ENCODE peak calls at places on chromosomes 13 and 19, in seven cellular contexts. M is A673; S is heart right ventricle; I is colonic mucosa; E is HCT116; T is gastrocnemius medialis; G is CD8-positive, alpha-beta T cell. V is an unnamed sample.

GRCh38 chr13:52051400-52051799 is 26.9 kb downstream of the UTP14C start:
- DNase-seq in M (no peak), S (no peak), I (no peak), E (no peak), T (no peak), G (no peak), V (no peak)

GRCh38 chr19:35093941-35094647 is 21.5 kb upstream of the FXYD3 start:
- DNase-seq in M (no peak), S (no peak), I (no peak), E (no peak), T (no peak), G (no peak), V (no peak)

GRCh38 chr13:48346583-48346982 is 43.0 kb downstream of the RB1 start:
- DNase-seq in M (no peak), S (no peak), I (no peak), E (no peak), T (no peak), G (no peak), V (no peak)

GRCh38 chr19:52270266-52270885 is 989 bp downstream of the ZNF766 start:
- DNase-seq in M (peak; percentile 33), S (no peak), I (no peak), E (no peak), T (no peak), G (no peak), V (no peak)

GRCh38 chr19:33473644-33474305 is 47.8 kb downstream of the PEPD start:
- DNase-seq in M (peak; percentile 84), S (no peak), I (no peak), E (no peak), T (no peak), G (no peak), V (no peak)

GRCh38 chr19:40807147-40808020 is 8.4 kb downstream of the EGLN2 start:
- DNase-seq in M (no peak), S (no peak), I (peak; percentile 41), E (no peak), T (no peak), G (no peak), V (no peak)

GRCh38 chr19:58409010-58409790 is 751 bp downstream of the ZNF584 start:
- DNase-seq in M (peak; percentile 59), S (no peak), I (no peak), E (no peak), T (no peak), G (no peak), V (no peak)

GRCh38 chr13:90105276-90105675 is 1242.2 kb upstream of the MIR17HG start:
- DNase-seq in M (peak; percentile 3), S (no peak), I (no peak), E (no peak), T (no peak), G (no peak), V (no peak)

GRCh38 chr13:40383132-40383531 is 283.3 kb downstream of the FOXO1 start:
- DNase-seq in M (no peak), S (no peak), I (no peak), E (no peak), T (no peak), G (no peak), V (no peak)

GRCh38 chr13:27481766-27482165 is 31.4 kb upstream of the MTIF3 start:
- DNase-seq in M (peak; percentile 43), S (no peak), I (peak; percentile 65), E (peak; percentile 37), T (no peak), G (no peak), V (peak; percentile 51)

GRCh38 chr13:91893040-91893439 is 494.6 kb downstream of the GPC5 start:
- DNase-seq in M (no peak), S (no peak), I (no peak), E (no peak), T (no peak), G (no peak), V (no peak)

GRCh38 chr13:76016799-76017198 is 380.7 kb downstream of the LMO7 start:
- DNase-seq in M (peak; percentile 48), S (no peak), I (peak; percentile 26), E (peak; percentile 35), T (no peak), G (no peak), V (no peak)

GRCh38 chr13:44971656-44972595 is 17.3 kb downstream of the NUFIP1 start:
- DNase-seq in M (peak; percentile 10), S (no peak), I (no peak), E (no peak), T (no peak), G (no peak), V (no peak)

GRCh38 chr13:43129511-43130130 is 106.2 kb downstream of the DNAJC15 start:
- DNase-seq in M (no peak), S (no peak), I (no peak), E (no peak), T (no peak), G (no peak), V (no peak)

GRCh38 chr19:30450101-30450500 is 77.9 kb downstream of the ZNF536 start:
- DNase-seq in M (peak; percentile 92), S (peak; percentile 74), I (peak; percentile 30), E (no peak), T (no peak), G (no peak), V (peak; percentile 65)

GRCh38 chr19:2477141-2477710 is 1.3 kb downstream of the GADD45B start:
- DNase-seq in M (no peak), S (peak; percentile 61), I (peak; percentile 77), E (no peak), T (peak; percentile 71), G (no peak), V (no peak)

GRCh38 chr19:2475018-2475701 is 767 bp upstream of the GADD45B start:
- DNase-seq in M (peak; percentile 75), S (peak; percentile 29), I (peak; percentile 71), E (no peak), T (no peak), G (no peak), V (no peak)

GRCh38 chr19:2475702-2476450 is at the start of gene GADD45B:
- DNase-seq in M (peak; percentile 98), S (peak; percentile 98), I (peak; percentile 98), E (peak; percentile 95), T (peak; percentile 96), G (peak; percentile 95), V (peak; percentile 99)

GRCh38 chr19:2476451-2477140 is 669 bp downstream of the GADD45B start:
- DNase-seq in M (peak; percentile 85), S (peak; percentile 54), I (peak; percentile 73), E (no peak), T (peak; percentile 15), G (no peak), V (no peak)

DNA sequence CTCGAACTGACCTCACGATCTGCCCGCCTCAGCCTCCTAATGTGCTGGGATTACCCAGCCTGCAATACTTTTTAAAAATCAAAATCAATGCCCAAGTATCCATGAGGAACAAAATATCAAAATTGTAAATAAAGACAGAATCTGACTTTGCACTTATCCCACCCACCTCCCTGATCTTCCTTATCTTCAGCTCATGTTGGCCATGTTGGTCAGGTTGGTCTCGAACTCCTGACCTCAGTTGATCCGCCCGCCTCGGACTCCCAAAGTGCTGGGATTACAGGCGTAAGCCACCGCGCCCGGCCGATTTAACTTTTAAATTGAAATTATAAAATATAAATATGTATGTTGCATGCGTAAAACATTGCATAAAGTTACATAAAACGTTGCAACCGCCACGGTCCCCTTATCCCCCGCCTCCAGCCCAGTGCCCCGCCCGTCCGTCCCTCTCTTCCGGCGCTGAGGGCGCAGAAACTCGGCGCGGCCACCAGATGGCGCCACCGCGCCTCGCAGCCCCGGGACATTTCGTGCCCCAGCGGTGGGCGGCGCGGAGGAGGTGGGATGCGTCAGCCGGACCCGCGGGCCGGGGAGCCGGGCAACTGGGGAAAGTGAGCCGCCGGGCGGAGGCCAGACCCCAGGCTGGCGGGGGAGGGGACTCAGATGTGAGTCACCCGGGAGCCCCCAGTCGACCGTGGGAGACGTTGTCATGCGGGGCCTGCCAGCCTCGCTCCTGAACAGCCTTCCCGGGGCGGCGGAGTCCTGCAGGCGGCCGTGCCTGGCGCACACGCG is 1.5 kb upstream of the GADD45B start:
- DNase-seq in M (peak; percentile 95), S (peak; percentile 83), I (peak; percentile 84), E (no peak), T (peak; percentile 59), G (peak; percentile 66), V (peak; percentile 92)
- H3K27ac ChIP-seq in M (no peak overlapping the region), S (peak overlapping the region; percentile 98), I (peak overlapping the region; percentile 88), E (peak overlapping the region; percentile 67), T (peak overlapping the region; percentile 98), G (peak overlapping the region; percentile 51), V (peak overlapping the region; percentile 95)

GRCh38 chr19:19661141-19661674 is 2.3 kb downstream of the ATP13A1 start:
- DNase-seq in M (no peak), S (no peak), I (no peak), E (no peak), T (no peak), G (no peak), V (no peak)
- TF ChIP-seq CTCF in M (no peak), S (no peak), I (no peak), E (no peak), T (no peak), G (no peak), V (no peak)

GRCh38 chr13:97233499-97233898 is 11.4 kb downstream of the MBNL2 start:
- DNase-seq in M (no peak), S (no peak), I (no peak), E (no peak), T (no peak), G (no peak), V (no peak)
- H3K27ac ChIP-seq in M (no peak overlapping the region), S (peak overlapping the region; percentile 88), I (peak overlapping the region; percentile 81), E (no peak overlapping the region), T (peak overlapping the region; percentile 2), G (no peak overlapping the region), V (no peak overlapping the region)

DNA sequence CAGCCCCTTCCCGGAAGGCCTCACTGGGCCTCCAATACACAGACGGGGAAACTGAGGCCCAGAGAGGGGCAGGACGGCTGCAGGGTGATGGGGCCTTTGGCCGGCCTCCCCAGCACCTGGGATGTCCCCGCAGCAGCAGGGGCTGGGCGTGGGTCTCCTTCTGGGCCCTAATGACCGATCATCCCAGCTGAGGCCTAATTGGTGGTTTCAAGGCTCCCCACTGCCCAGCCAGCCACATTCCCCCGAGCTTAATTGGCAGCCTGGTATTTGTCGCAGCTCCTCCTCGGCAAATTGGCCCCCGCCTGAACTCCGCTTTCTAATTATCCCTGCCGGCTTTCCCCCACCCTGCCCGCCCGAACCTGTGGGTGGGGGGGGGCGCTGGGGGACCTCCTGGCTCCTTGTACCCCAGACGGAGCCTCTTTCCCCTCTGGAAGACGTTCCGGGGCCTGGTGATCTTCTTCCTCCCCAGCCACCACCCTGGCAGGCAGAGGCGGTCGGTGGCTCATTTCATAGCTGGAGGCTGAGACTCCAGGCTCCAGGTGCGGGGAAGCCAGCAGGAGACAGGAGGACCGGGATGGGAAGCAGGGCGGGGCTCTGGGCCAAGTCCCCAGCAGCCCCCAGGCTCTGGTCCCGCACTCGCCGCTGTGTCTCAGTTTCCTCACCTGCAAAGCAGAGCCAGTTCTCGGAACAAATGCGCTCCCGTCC is 27.2 kb upstream of the WDR18 start:
- DNase-seq in M (peak; percentile 61), S (no peak), I (no peak), E (peak; percentile 36), T (no peak), G (no peak), V (no peak)
- TF ChIP-seq CTCF in M (no peak), S (no peak), I (no peak), E (no peak), T (no peak), G (no peak), V (no peak)

GRCh38 chr19:3184847-3185481 is 766 bp upstream of the NCLN start:
- DNase-seq in M (peak; percentile 88), S (no peak), I (peak; percentile 80), E (no peak), T (peak; percentile 63), G (peak; percentile 50), V (peak; percentile 71)
- H3K27ac ChIP-seq in M (peak overlapping the region; percentile 82), S (peak overlapping the region; percentile 84), I (peak overlapping the region; percentile 63), E (peak overlapping the region; percentile 83), T (peak overlapping the region; percentile 81), G (no peak overlapping the region), V (peak overlapping the region; percentile 87)